ENCODE peak calls at places on chromosomes 2 and 18, in seven cellular contexts. U, O, G, R, C, B and F are unnamed samples.

GRCh38 chr2:29013046-29013780 is 32.1 kb downstream of the TOGARAM2 start:
- DNase-seq in U (no peak), O (no peak), G (no peak), R (no peak), C (no peak), B (no peak), F (no peak)

GRCh38 chr2:212984129-212984528 is 167.3 kb downstream of the IKZF2 start:
- DNase-seq in U (no peak), O (no peak), G (no peak), R (no peak), C (no peak), B (no peak), F (no peak)

GRCh38 chr18:29840101-29840500 is 1202.4 kb downstream of the DSC3 start:
- DNase-seq in U (no peak), O (no peak), G (peak), R (no peak), C (no peak), B (peak), F (no peak)

GRCh38 chr2:10375570-10376266 is 72.4 kb downstream of the ODC1 start:
- DNase-seq in U (no peak), O (no peak), G (no peak), R (peak), C (peak), B (no peak), F (peak)

GRCh38 chr2:18833941-18834340 is 244.6 kb upstream of the NT5C1B start:
- DNase-seq in U (no peak), O (no peak), G (no peak), R (no peak), C (no peak), B (no peak), F (no peak)

GRCh38 chr2:62465741-62466500 is 40.1 kb downstream of the TMEM17 start:
- DNase-seq in U (no peak), O (no peak), G (no peak), R (no peak), C (no peak), B (no peak), F (no peak)

GRCh38 chr2:322326-322725 is 34.4 kb upstream of the ALKAL2 start:
- DNase-seq in U (no peak), O (no peak), G (no peak), R (no peak), C (no peak), B (no peak), F (no peak)

GRCh38 chr2:20356042-20356441 is 5.4 kb upstream of the PUM2 start:
- DNase-seq in U (no peak), O (no peak), G (no peak), R (peak), C (no peak), B (peak), F (no peak)

GRCh38 chr2:21772624-21773023 is 648.9 kb downstream of the TDRD15 start:
- DNase-seq in U (no peak), O (no peak), G (no peak), R (no peak), C (no peak), B (no peak), F (no peak)

GRCh38 chr2:2026851-2027250 is 282.5 kb upstream of the PXDN start:
- DNase-seq in U (no peak), O (no peak), G (no peak), R (no peak), C (no peak), B (no peak), F (no peak)

GRCh38 chr2:128285329-128285931 is 33.2 kb downstream of the HS6ST1 start:
- DNase-seq in U (no peak), O (no peak), G (no peak), R (no peak), C (no peak), B (no peak), F (no peak)

GRCh38 chr18:13611616-13612110 is 114.7 kb downstream of the FAM210A start:
- DNase-seq in U (no peak), O (no peak), G (no peak), R (no peak), C (no peak), B (peak), F (no peak)

GRCh38 chr2:173982918-173983317 is 17.7 kb upstream of the SP3 start:
- DNase-seq in U (no peak), O (peak), G (no peak), R (no peak), C (no peak), B (peak), F (no peak)

GRCh38 chr2:67871696-67872320 is 191.0 kb downstream of the C1D start:
- DNase-seq in U (no peak), O (no peak), G (no peak), R (no peak), C (no peak), B (no peak), F (no peak)

GRCh38 chr2:221569342-221570278 is 2.5 kb downstream of the EPHA4 start:
- DNase-seq in U (no peak), O (no peak), G (no peak), R (no peak), C (no peak), B (no peak), F (no peak)

GRCh38 chr2:8090748-8091700 is 590.8 kb upstream of the ID2 start:
- DNase-seq in U (peak), O (peak), G (peak), R (peak), C (no peak), B (peak), F (no peak)

GRCh38 chr2:95023222-95023597 is 2.3 kb upstream of the MAL start:
- DNase-seq in U (peak), O (peak), G (peak), R (peak), C (peak), B (peak), F (peak)

GRCh38 chr2:239293450-239294430 is 107.1 kb downstream of the HDAC4 start:
- DNase-seq in U (no peak), O (no peak), G (no peak), R (peak), C (peak), B (no peak), F (peak)

GRCh38 chr2:215435261-215435808 is 533 bp downstream of the FN1 start:
- DNase-seq in U (no peak), O (peak), G (no peak), R (no peak), C (no peak), B (no peak), F (peak)

GRCh38 chr18:5309888-5310470 is 14.5 kb upstream of the ZBTB14 start:
- DNase-seq in U (no peak), O (no peak), G (no peak), R (peak), C (peak), B (no peak), F (peak)

GRCh38 chr18:59265246-59266018 is 7.8 kb downstream of the RAX start:
- DNase-seq in U (no peak), O (peak), G (no peak), R (peak), C (peak), B (no peak), F (peak)

GRCh38 chr2:30147196-30147714 is 448 bp downstream of the YPEL5 start:
- DNase-seq in U (no peak), O (no peak), G (no peak), R (no peak), C (peak), B (peak), F (peak)

GRCh38 chr18:7273301-7273911 is 42.5 kb downstream of the LRRC30 start:
- DNase-seq in U (no peak), O (no peak), G (no peak), R (no peak), C (no peak), B (peak), F (no peak)

GRCh38 chr2:95292623-95293260 is 4.4 kb upstream of the KCNIP3 start:
- DNase-seq in U (no peak), O (no peak), G (no peak), R (no peak), C (no peak), B (peak), F (no peak)

GRCh38 chr2:161044937-161045336 is 115.3 kb upstream of the TANK start:
- DNase-seq in U (no peak), O (no peak), G (no peak), R (no peak), C (no peak), B (no peak), F (no peak)

GRCh38 chr2:160207804-160208661 is 8.0 kb upstream of the ITGB6 start:
- DNase-seq in U (no peak), O (no peak), G (peak), R (peak), C (no peak), B (peak), F (no peak)

GRCh38 chr2:37376421-37377186 is 32.2 kb downstream of the QPCT start:
- DNase-seq in U (no peak), O (no peak), G (peak), R (peak), C (peak), B (peak), F (peak)

DNA sequence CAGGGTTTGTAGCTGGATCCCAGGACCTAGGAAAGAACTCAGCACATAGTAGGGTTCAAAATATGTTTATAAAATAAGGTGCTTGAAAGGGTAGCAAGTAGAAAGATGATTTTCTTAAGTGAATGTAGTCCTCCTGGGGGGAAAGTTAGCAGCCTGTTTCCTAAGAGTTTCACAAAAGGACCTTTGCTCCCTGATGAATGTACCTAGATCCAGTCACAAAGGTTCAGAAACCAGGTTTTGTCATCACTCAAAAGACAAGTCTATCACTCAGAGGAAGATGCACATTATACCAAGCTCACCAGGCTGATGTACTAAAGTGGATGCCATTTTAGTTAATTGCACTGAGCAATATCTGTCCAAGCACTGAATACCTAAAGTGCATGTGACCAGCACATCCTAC is 378.2 kb downstream of the BCL11A start:
- DNase-seq in U (no peak), O (no peak), G (no peak), R (no peak), C (no peak), B (no peak), F (no peak)
- TF ChIP-seq CTCF in U (no peak), O (no peak), G (no peak), R (no peak), C (no peak), B (no peak), F (no peak)

DNA sequence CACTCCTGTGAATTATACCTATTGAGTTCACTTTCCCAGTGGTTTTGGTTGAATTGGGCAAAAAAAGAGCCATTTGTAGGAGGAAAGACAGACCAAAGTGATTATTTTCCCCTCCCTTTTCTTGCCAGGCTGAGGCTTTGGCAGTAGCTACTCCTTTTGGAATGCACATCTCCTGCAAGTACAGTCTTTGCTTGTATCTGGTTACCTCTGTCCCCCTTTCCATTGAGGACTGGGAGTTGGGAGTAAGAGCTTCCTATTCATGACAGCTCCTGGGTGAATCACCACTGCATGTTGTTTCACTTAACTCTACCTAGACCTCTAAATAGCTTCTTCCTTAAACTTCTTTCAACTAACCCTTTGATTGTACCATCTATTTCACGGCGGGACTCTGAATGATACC is 695.3 kb upstream of the ZNF804A start:
- DNase-seq in U (no peak), O (no peak), G (no peak), R (no peak), C (no peak), B (no peak), F (no peak)
- TF ChIP-seq CTCF in U (no peak), O (no peak), G (no peak), R (no peak), C (no peak), B (no peak), F (no peak)

DNA sequence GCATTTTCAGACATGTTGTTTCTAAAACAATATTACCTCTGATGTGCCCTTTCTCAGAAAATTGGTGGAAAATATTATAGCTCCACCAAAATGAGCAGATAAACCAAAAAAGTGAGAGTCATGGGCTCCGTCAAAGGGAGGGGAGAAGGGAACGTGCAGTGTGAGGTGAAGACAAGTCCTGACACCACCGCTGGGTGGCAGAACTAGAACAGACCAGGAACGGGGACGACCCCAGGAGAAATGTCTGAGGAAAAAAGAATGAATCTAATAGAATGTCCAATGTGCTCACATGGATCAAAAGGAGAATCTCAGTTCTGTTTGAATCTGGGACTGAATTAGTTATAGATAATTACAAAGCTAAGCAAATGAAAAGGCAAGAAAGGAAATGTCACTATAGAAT is 22.6 kb upstream of the BCL2 start:
- DNase-seq in U (peak), O (peak), G (no peak), R (peak), C (peak), B (no peak), F (peak)
- TF ChIP-seq CTCF in U (no peak), O (peak), G (peak), R (peak), C (peak), B (peak), F (peak)

GRCh38 chr2:101657787-101658186 is 39.7 kb upstream of the MAP4K4 start:
- DNase-seq in U (no peak), O (no peak), G (no peak), R (no peak), C (no peak), B (no peak), F (no peak)
- TF ChIP-seq CTCF in U (no peak), O (no peak), G (no peak), R (no peak), C (no peak), B (no peak), F (no peak)

DNA sequence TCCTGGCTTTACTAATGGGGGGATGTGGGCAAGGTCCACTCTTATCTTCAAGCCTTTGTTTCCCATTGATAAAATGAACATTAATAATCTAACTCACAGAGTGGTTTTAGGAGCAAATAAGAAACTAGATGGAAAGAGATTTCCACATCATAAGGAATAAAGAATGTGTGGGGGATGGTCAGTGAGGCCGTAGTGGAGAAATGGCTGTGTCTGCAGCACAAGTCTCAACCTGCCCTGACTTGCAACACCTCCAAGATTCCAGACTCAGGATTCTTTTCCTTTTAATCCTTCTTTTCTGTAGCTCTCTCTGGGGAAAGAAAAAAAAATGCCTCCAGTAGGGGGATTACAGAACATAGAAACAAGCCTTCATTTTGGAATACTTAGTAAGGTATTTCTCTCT is 124.2 kb upstream of the MEX3C start:
- DNase-seq in U (peak), O (peak), G (no peak), R (no peak), C (no peak), B (peak), F (no peak)
- TF ChIP-seq CTCF in U (no peak), O (no peak), G (no peak), R (no peak), C (no peak), B (peak), F (no peak)

DNA sequence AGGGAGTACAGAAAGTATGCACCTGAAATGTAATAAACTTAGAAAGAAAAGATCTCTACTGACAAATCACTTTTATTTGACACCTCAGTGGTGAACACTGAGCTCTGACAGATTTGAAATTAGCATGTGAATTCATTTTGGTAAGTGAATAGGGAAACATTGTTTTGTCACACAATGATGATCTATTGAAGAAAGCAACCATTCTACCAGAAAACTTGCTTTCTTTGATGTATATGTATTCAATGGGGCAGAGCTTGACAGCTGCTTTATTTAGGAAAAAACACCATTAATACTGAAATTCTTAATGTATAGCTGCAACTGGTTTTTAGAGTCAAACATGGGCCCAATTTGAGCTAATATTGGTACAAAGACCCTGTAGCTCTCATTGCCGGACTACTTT is 500.6 kb downstream of the CCDC85A start:
- DNase-seq in U (no peak), O (no peak), G (no peak), R (no peak), C (no peak), B (no peak), F (no peak)
- TF ChIP-seq CTCF in U (no peak), O (no peak), G (no peak), R (no peak), C (no peak), B (no peak), F (no peak)

DNA sequence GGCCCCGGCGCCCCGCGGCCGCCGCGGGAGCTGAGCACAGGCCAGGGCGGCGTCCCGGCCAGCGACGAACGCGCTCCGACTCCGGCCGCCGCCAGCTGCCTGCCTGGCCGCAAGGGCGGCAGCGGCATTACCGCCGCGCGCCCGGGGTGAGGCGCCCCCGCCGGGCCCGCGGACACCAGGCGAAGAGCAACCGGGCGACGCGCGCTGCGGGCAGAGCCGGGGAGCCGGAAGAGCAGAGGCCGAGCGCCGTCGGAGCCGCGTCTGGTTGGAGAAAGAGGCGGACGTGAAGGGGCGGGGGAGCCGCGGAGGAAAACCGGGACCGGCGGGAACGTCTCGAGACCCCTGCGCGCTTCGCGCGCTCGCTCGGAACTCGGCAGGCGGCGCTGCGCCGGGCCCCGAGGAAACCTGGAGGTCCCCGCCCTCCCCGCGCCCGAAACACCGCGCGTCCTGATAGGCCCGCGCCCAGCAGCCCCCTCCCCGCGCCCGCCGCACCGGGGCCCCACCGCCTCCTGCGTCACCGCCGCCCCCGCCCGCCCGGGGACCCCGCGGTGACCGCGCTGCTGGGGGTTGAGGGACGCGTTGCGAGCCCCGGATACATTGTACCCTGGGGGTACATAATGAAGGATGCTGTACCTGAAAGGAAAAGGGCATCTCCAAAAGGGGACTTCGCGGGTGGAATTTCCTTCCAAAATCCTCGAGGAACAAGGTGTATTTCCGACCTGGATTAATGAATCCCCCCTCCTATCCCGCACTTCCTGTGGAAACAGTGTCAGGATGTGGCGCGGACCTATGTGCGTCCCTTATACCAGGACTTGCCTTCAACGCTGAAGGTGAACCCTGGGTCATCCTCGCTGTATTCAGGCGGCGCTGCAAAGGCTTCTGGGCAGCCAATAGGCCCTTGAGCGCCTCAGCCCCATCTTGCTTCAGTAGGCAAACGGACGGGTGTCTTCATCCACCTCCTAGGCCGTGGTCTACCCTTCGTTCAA is 1.0 kb upstream of the B4GALT6 start:
- DNase-seq in U (peak), O (peak), G (peak), R (peak), C (peak), B (peak), F (peak)
- TF ChIP-seq CTCF in U (no peak), O (peak), G (peak), R (peak), C (peak), B (peak), F (peak)

GRCh38 chr2:232689152-232689910 is 7.8 kb upstream of the GIGYF2 start:
- DNase-seq in U (no peak), O (no peak), G (no peak), R (no peak), C (no peak), B (no peak), F (no peak)
- TF ChIP-seq CTCF in U (no peak), O (no peak), G (no peak), R (no peak), C (no peak), B (no peak), F (no peak)

DNA sequence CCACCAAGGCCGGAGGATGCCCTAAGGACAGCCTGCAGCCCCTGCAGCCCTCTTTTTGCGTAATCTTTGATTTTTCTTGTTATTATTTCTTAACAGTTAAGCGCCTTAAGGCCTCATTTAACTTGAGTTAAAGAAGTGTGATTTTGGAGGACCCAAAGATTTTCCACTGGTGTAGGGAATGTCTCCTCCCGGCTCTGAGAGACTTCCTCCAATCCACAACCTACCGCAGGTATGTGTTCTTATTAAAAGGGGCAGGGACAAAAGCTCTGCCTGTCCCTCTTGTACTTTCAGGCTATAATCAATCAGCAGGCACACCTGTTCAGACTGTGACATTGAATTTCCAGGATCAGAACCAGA is 285.1 kb downstream of the PRKCE start:
- DNase-seq in U (no peak), O (no peak), G (no peak), R (no peak), C (no peak), B (no peak), F (no peak)
- TF ChIP-seq CTCF in U (no peak), O (no peak), G (no peak), R (no peak), C (no peak), B (no peak), F (no peak)

GRCh38 chr2:231662028-231662810 is 46.1 kb upstream of the PTMA start:
- DNase-seq in U (peak), O (no peak), G (peak), R (peak), C (peak), B (peak), F (peak)
- TF ChIP-seq CTCF in U (no peak), O (no peak), G (no peak), R (no peak), C (no peak), B (no peak), F (no peak)